ENCODE peak calls at places on chromosome 3, in ten cellular contexts. N is Peyer's patch, R is BJ, S is GM13976, C is chondrocyte, F is adrenal gland, O is astrocyte, U is GM12865, W is PC-3, H is retinal pigment epithelial cell. M is an unnamed sample.

GRCh38 chr3:157573281-157573680 is 70.1 kb upstream of the VEPH1 start:
- DNase-seq in N (no peak), R (peak), S (no peak), C (no peak), F (no peak), O (peak), U (no peak), W (peak), H (no peak), M (no peak)

GRCh38 chr3:129238945-129239705 is 10.3 kb upstream of the COPG1 start:
- DNase-seq in N (no peak), R (no peak), S (no peak), C (no peak), F (no peak), O (no peak), U (peak), W (no peak), H (no peak), M (no peak)

GRCh38 chr3:197242784-197243432 is 55.5 kb downstream of the DLG1 start:
- DNase-seq in N (no peak), R (no peak), S (no peak), C (no peak), F (no peak), O (no peak), U (no peak), W (no peak), H (no peak), M (no peak)

GRCh38 chr3:116263842-116264545 is 181.3 kb downstream of the LSAMP start:
- DNase-seq in N (no peak), R (no peak), S (no peak), C (no peak), F (no peak), O (peak), U (no peak), W (no peak), H (no peak), M (no peak)

GRCh38 chr3:85482193-85482450 is 523.3 kb downstream of the CADM2 start:
- DNase-seq in N (no peak), R (no peak), S (no peak), C (no peak), F (no peak), O (no peak), U (no peak), W (no peak), H (no peak), M (no peak)

GRCh38 chr3:58490860-58491501 is 915 bp upstream of the KCTD6 start:
- DNase-seq in N (peak), R (no peak), S (no peak), C (no peak), F (peak), O (no peak), U (no peak), W (no peak), H (no peak), M (peak)

GRCh38 chr3:192571197-192571791 is 156.0 kb downstream of the FGF12 start:
- DNase-seq in N (peak), R (no peak), S (no peak), C (peak), F (peak), O (peak), U (no peak), W (peak), H (no peak), M (no peak)

GRCh38 chr3:180102134-180102533 is 65.4 kb upstream of the PEX5L start:
- DNase-seq in N (no peak), R (no peak), S (no peak), C (peak), F (no peak), O (no peak), U (no peak), W (no peak), H (peak), M (no peak)

GRCh38 chr3:89527736-89528335 is 420.4 kb downstream of the EPHA3 start:
- DNase-seq in N (no peak), R (no peak), S (no peak), C (no peak), F (no peak), O (peak), U (no peak), W (no peak), H (no peak), M (no peak)

GRCh38 chr3:57992430-57993213 is 15.6 kb upstream of the FLNB start:
- DNase-seq in N (no peak), R (no peak), S (no peak), C (no peak), F (no peak), O (no peak), U (no peak), W (no peak), H (no peak), M (peak)

GRCh38 chr3:32593903-32594525 is 23.4 kb upstream of the DYNC1LI1 start:
- DNase-seq in N (no peak), R (no peak), S (no peak), C (no peak), F (no peak), O (peak), U (no peak), W (peak), H (no peak), M (no peak)

GRCh38 chr3:98013428-98014349 is 21.4 kb downstream of the GABRR3 start:
- DNase-seq in N (no peak), R (no peak), S (no peak), C (no peak), F (no peak), O (no peak), U (no peak), W (peak), H (no peak), M (no peak)

GRCh38 chr3:195226900-195227447 is 44.0 kb downstream of the XXYLT1 start:
- DNase-seq in N (peak), R (no peak), S (no peak), C (no peak), F (peak), O (no peak), U (no peak), W (peak), H (no peak), M (peak)
- TF ChIP-seq CTCF in N (no peak), R (peak), S (no peak), C (peak), F (no peak), O (peak), U (peak), W (peak), H (peak), M (peak)

DNA sequence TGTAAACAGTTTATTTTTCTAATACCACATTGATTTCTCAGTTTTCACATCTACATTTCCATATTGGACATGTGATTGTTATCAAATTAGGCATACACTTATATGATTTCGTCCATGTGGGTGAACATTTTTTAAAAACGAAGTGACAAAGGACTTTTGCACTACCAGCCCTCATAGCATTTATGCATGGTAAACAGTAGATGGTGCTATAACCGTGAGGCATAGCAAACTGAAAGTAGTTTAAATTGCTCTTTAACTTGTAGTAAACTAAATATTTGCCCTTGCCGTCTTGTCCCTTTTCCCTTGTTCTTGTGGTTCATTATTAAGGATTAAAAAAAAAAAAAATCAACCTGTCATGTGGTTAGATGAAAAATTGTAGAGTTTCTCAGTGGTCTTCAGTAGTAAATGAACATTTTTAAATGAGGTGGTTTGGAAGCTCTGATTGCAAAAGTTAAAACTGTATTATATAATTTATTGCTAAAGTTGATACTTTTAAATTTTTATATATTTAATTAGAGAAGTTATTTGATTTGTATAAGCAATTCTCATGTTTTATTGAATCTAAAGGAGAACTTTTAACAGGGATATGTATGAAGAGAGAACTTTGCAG is 24.0 kb downstream of the STX19 start:
- DNase-seq in N (no peak), R (no peak), S (peak), C (no peak), F (no peak), O (peak), U (peak), W (peak), H (no peak), M (no peak)
- TF ChIP-seq CTCF in N (peak), R (peak), S (peak), C (peak), F (peak), O (peak), U (peak), W (peak), H (peak), M (peak)

GRCh38 chr3:67898916-67899315 is 244.5 kb upstream of the SUCLG2 start:
- DNase-seq in N (no peak), R (no peak), S (no peak), C (no peak), F (no peak), O (no peak), U (no peak), W (no peak), H (no peak), M (no peak)
- TF ChIP-seq CTCF in N (no peak), R (no peak), S (no peak), C (no peak), F (no peak), O (no peak), U (no peak), W (no peak), H (no peak), M (no peak)

GRCh38 chr3:161914703-161915102 is 418.1 kb downstream of the OTOL1 start:
- DNase-seq in N (no peak), R (peak), S (no peak), C (no peak), F (no peak), O (peak), U (peak), W (peak), H (no peak), M (no peak)
- TF ChIP-seq CTCF in N (no peak), R (peak), S (no peak), C (peak), F (peak), O (peak), U (peak), W (peak), H (peak), M (no peak)

M was measured in spleen.